ENCODE peak calls at places on chromosomes 16 and 17, in eight cellular contexts. B, U, G, I, C, X, F and E are unnamed samples.

GRCh38 chr17:42227849-42228696 is 33.8 kb upstream of the GHDC start:
- DNase-seq in B (no peak), U (no peak), G (no peak), I (no peak), C (peak), X (no peak), F (peak), E (no peak)

GRCh38 chr17:2730764-2731353 is 18.6 kb downstream of the CCDC92B start:
- DNase-seq in B (no peak), U (no peak), G (no peak), I (no peak), C (no peak), X (no peak), F (no peak), E (no peak)

GRCh38 chr16:7227193-7227825 is 105.3 kb upstream of the RBFOX1 start:
- DNase-seq in B (no peak), U (peak), G (no peak), I (no peak), C (no peak), X (peak), F (no peak), E (no peak)

GRCh38 chr17:79878346-79878745 is 39.1 kb upstream of the CBX4 start:
- DNase-seq in B (no peak), U (no peak), G (no peak), I (peak), C (no peak), X (no peak), F (no peak), E (no peak)

GRCh38 chr16:65749566-65749965 is 616.9 kb upstream of the CDH5 start:
- DNase-seq in B (no peak), U (no peak), G (no peak), I (no peak), C (no peak), X (no peak), F (no peak), E (no peak)

GRCh38 chr16:14520753-14521152 is 109.3 kb downstream of the PARN start:
- DNase-seq in B (no peak), U (no peak), G (no peak), I (no peak), C (no peak), X (no peak), F (no peak), E (no peak)

GRCh38 chr17:62750502-62751349 is 57.4 kb downstream of the MARCHF10 start:
- DNase-seq in B (no peak), U (no peak), G (no peak), I (no peak), C (peak), X (no peak), F (no peak), E (no peak)

GRCh38 chr17:17675925-17676534 is 5.2 kb upstream of the RAI1 start:
- DNase-seq in B (peak), U (no peak), G (no peak), I (no peak), C (peak), X (no peak), F (no peak), E (no peak)

GRCh38 chr17:6071528-6072065 is 1.4 kb downstream of the WSCD1 start:
- DNase-seq in B (no peak), U (no peak), G (no peak), I (no peak), C (no peak), X (no peak), F (no peak), E (no peak)

GRCh38 chr17:65503557-65503956 is 57.9 kb downstream of the AXIN2 start:
- DNase-seq in B (no peak), U (no peak), G (no peak), I (no peak), C (no peak), X (no peak), F (no peak), E (no peak)

GRCh38 chr17:69761011-69761410 is 314.0 kb upstream of the KCNJ16 start:
- DNase-seq in B (no peak), U (peak), G (no peak), I (no peak), C (peak), X (no peak), F (no peak), E (no peak)

GRCh38 chr17:50920041-50920410 is 53.9 kb upstream of the TOB1 start:
- DNase-seq in B (no peak), U (no peak), G (no peak), I (no peak), C (no peak), X (no peak), F (no peak), E (no peak)

GRCh38 chr17:50258647-50259483 is 15.4 kb upstream of the TMEM92 start:
- DNase-seq in B (no peak), U (no peak), G (no peak), I (no peak), C (peak), X (no peak), F (peak), E (peak)

GRCh38 chr17:49746791-49747490 is 17.0 kb downstream of the FAM117A start:
- DNase-seq in B (no peak), U (no peak), G (no peak), I (no peak), C (no peak), X (no peak), F (no peak), E (no peak)

GRCh38 chr17:12519956-12520594 is 145.6 kb upstream of the MYOCD start:
- DNase-seq in B (no peak), U (peak), G (no peak), I (no peak), C (no peak), X (no peak), F (no peak), E (no peak)

GRCh38 chr17:50946223-50946890 is 80.2 kb upstream of the TOB1 start:
- DNase-seq in B (no peak), U (no peak), G (no peak), I (peak), C (no peak), X (no peak), F (no peak), E (no peak)

GRCh38 chr16:21663889-21664647 is at the start of gene OTOA:
- DNase-seq in B (no peak), U (no peak), G (peak), I (no peak), C (no peak), X (no peak), F (peak), E (no peak)

GRCh38 chr17:37025241-37025640 is 76.5 kb downstream of the AATF start:
- DNase-seq in B (no peak), U (no peak), G (no peak), I (no peak), C (no peak), X (no peak), F (no peak), E (no peak)

GRCh38 chr17:5629133-5629532 is 44.8 kb upstream of the NLRP1 start:
- DNase-seq in B (no peak), U (no peak), G (no peak), I (no peak), C (no peak), X (no peak), F (no peak), E (no peak)

GRCh38 chr17:4492762-4493561 is 5.7 kb upstream of the SPNS2 start:
- DNase-seq in B (peak), U (peak), G (no peak), I (peak), C (peak), X (no peak), F (peak), E (no peak)

GRCh38 chr16:13936596-13937081 is 16.7 kb downstream of the ERCC4 start:
- DNase-seq in B (no peak), U (no peak), G (no peak), I (no peak), C (peak), X (no peak), F (peak), E (no peak)

DNA sequence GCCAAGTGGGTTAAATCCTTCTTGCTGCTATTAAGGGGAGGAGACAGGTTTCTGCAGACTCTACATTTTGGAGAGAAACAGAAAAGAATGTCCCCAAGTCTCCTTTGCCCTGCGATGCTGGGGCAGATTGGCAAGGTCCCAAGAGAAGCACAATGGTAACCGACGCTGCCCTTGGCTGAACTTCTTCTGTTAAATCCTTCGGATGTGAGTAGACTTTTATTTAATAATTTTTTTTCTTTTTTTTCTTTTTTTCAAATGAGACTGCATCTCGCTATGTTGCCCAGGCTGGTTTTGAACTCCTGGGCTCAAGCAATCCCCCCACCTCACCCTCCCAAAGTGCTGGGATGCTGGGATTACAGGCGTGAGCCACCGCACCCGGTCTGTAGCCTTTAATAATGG is 13.9 kb downstream of the ATP5PD start:
- DNase-seq in B (peak), U (no peak), G (no peak), I (no peak), C (no peak), X (no peak), F (peak), E (peak)
- H3K4me3 ChIP-seq in B (no peak), U (no peak), G (peak), I (no peak), C (peak), X (no peak), F (peak), E (peak)

GRCh38 chr17:39701012-39701783 is 1.3 kb downstream of the ERBB2 start:
- DNase-seq in B (peak), U (no peak), G (no peak), I (peak), C (no peak), X (no peak), F (no peak), E (no peak)
- H3K4me3 ChIP-seq in B (peak), U (peak), G (no peak), I (peak), C (peak), X (peak), F (peak), E (peak)

DNA sequence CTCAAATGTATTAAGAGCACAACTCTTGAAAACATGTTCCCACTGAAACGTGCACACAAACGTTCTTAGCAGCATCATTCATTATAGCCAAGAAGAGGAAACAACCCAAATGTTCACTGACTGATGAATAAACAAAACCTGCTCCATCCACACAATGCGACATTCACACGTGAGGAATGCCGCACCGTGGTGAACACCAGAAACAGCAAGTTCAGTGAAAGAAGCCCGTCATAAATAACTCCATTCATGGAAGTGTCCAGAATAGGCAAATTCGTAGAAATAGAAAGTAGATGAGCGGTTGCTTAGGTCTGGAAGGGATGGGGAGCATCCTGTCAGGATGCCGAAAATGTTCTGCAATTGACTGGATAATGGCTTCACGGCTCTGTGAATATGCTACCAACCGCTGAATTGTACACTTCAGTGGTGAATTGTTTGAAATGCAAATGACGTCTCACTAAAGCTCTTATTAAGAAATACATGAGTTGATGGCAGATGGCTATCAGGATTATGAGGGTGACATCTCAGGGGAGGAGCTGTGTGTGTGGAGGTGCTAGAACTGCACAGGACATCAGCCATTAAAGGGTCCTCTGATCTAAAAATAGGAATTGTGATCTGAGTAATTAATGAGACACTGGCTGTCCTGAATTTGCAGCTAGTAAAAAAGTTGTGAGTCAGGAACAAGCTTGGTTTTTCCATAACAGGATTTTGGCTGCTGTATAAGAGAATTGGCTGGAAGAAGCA is 771.0 kb downstream of the KCNJ18 start:
- DNase-seq in B (no peak), U (no peak), G (no peak), I (no peak), C (no peak), X (no peak), F (no peak), E (no peak)
- H3K4me3 ChIP-seq in B (no peak), U (no peak), G (no peak), I (no peak), C (no peak), X (no peak), F (no peak), E (no peak)

GRCh38 chr17:7208754-7209460 is 10.7 kb downstream of the DLG4 start:
- DNase-seq in B (no peak), U (no peak), G (no peak), I (peak), C (no peak), X (no peak), F (no peak), E (no peak)
- H3K4me3 ChIP-seq in B (no peak), U (no peak), G (no peak), I (no peak), C (no peak), X (no peak), F (no peak), E (no peak)

GRCh38 chr16:86298166-86299131 is 211.9 kb upstream of the FOXF1 start:
- DNase-seq in B (no peak), U (no peak), G (no peak), I (no peak), C (peak), X (no peak), F (no peak), E (no peak)
- H3K4me3 ChIP-seq in B (no peak), U (no peak), G (no peak), I (no peak), C (no peak), X (no peak), F (no peak), E (no peak)

GRCh38 chr17:45240905-45241314 is 19.2 kb downstream of the FMNL1 start:
- DNase-seq in B (no peak), U (peak), G (no peak), I (no peak), C (no peak), X (no peak), F (no peak), E (no peak)

GRCh38 chr17:45241315-45242011 is 19.8 kb downstream of the FMNL1 start:
- DNase-seq in B (peak), U (no peak), G (no peak), I (peak), C (no peak), X (peak), F (no peak), E (no peak)

GRCh38 chr17:45244725-45245656 is 16.9 kb downstream of the SPATA32 start:
- DNase-seq in B (no peak), U (no peak), G (no peak), I (no peak), C (no peak), X (no peak), F (no peak), E (no peak)

GRCh38 chr17:45243750-45244149 is 18.1 kb downstream of the SPATA32 start:
- DNase-seq in B (peak), U (peak), G (no peak), I (peak), C (no peak), X (no peak), F (no peak), E (no peak)

GRCh38 chr17:45242015-45242414 is 19.9 kb downstream of the SPATA32 start:
- DNase-seq in B (no peak), U (no peak), G (no peak), I (no peak), C (no peak), X (no peak), F (no peak), E (no peak)
- H3K4me3 ChIP-seq in B (no peak), U (no peak), G (no peak), I (no peak), C (no peak), X (no peak), F (peak), E (peak)

DNA sequence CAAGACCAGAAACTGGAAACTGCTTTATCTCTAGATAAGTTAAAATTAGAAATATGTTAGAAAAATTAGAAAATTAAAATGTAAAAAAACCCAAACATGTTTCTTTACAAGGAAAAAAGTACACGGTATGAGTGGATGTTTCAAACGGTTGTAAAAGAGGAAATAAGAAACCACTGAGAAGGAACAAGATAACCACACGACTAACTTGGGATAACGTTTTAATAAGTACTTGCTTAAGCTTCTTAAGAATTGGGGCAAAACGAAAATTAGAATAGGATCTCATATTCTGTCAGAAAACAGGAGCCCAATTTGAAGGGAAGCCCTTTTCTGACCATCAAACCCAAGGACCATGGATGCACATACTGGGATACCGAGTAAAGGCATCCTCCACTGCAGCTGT is 31.0 kb downstream of the MBTPS1 start:
- DNase-seq in B (no peak), U (no peak), G (no peak), I (no peak), C (no peak), X (no peak), F (no peak), E (no peak)
- H3K4me3 ChIP-seq in B (no peak), U (no peak), G (no peak), I (no peak), C (no peak), X (no peak), F (no peak), E (no peak)

DNA sequence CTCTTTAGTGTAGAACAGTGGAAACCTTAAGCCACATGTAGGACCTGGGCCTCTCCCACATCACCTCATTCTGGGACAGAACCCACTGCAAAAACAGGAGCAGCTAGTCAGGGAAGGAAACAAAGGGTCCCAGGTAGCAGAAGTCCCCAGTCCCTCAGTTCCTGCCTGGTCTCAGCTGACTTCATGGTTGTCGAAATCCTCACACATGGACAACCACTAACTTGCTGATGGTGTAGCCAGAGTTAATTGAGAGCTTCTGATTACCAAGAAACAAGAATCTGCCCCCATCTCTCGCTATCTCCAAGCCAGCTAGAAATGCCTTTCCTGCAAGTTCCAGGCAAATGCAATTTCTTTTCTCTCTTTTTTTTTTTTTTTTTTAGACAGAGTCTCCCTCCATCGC is 3.6 kb upstream of the ARL5C start:
- DNase-seq in B (no peak), U (no peak), G (no peak), I (no peak), C (no peak), X (no peak), F (no peak), E (no peak)
- H3K4me3 ChIP-seq in B (no peak), U (no peak), G (no peak), I (no peak), C (no peak), X (no peak), F (no peak), E (no peak)

GRCh38 chr16:87236516-87237115 is 80.6 kb downstream of the C16orf95 start:
- DNase-seq in B (no peak), U (no peak), G (no peak), I (no peak), C (no peak), X (no peak), F (no peak), E (no peak)

GRCh38 chr16:87243383-87243964 is 73.7 kb downstream of the C16orf95 start:
- DNase-seq in B (no peak), U (no peak), G (no peak), I (no peak), C (no peak), X (no peak), F (no peak), E (no peak)

GRCh38 chr16:87241135-87241771 is 75.9 kb downstream of the C16orf95 start:
- DNase-seq in B (peak), U (no peak), G (no peak), I (peak), C (no peak), X (no peak), F (no peak), E (no peak)

GRCh38 chr16:87238371-87238715 is 78.8 kb downstream of the C16orf95 start:
- DNase-seq in B (no peak), U (no peak), G (no peak), I (no peak), C (no peak), X (no peak), F (no peak), E (no peak)

GRCh38 chr16:87240211-87241134 is 76.7 kb downstream of the C16orf95 start:
- DNase-seq in B (peak), U (peak), G (no peak), I (no peak), C (peak), X (no peak), F (peak), E (no peak)
- H3K4me3 ChIP-seq in B (no peak), U (no peak), G (no peak), I (no peak), C (no peak), X (no peak), F (no peak), E (no peak)

DNA sequence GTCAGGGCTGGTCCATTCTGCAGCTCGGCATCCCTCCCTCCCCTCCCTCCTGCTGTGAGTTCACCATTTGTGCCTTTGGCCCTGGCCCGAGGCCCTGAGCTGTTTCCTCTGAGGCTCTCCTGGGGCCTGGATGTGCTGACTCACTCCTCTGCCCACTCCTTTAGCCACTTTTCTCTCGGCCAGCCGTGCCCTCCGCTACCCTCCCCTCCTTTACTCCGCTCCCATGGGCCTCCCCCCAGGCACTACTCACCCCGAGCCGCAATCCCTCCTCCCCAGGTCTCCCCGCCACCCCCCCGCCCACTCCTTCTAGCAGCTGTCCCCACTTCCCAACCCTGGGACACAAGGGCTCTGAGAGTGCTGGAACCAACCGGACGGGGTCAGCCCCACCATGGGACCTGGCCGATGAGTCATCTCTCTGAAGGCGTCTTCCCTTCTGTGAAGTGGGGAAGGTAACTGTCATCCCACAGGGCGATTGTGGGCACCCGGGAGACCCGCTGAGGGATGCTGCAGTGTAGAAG is 11.4 kb downstream of the KCNG4 start:
- DNase-seq in B (peak), U (no peak), G (no peak), I (peak), C (peak), X (peak), F (peak), E (peak)
- H3K4me3 ChIP-seq in B (no peak), U (no peak), G (no peak), I (no peak), C (no peak), X (no peak), F (no peak), E (peak)